ENCODE peak calls at places on chromosomes 2 and 18, in four cellular contexts. H is IMR-90, D is H9, T is H1. M is an unnamed sample.
A peak's percentile ranks its signal among the peaks of the same experiment; 100 is the strongest.

GRCh38 chr2:20560891-20561702 is 89.8 kb downstream of the HS1BP3 start:
- DNase-seq in H (no peak), D (no peak), T (no peak), M (no peak)

GRCh38 chr2:239475161-239476028 is 74.6 kb upstream of the HDAC4 start:
- DNase-seq in H (no peak), D (no peak), T (no peak), M (no peak)

GRCh38 chr2:2932189-2932588 is 445.4 kb downstream of the EIPR1 start:
- DNase-seq in H (no peak), D (no peak), T (no peak), M (no peak)

GRCh38 chr18:13375302-13376255 is 157.0 kb downstream of the LDLRAD4 start:
- DNase-seq in H (peak; percentile 91), D (no peak), T (no peak), M (peak; percentile 73)

GRCh38 chr2:209387389-209387788 is 36.5 kb upstream of the MAP2 start:
- DNase-seq in H (no peak), D (no peak), T (no peak), M (no peak)

GRCh38 chr2:85195956-85196355 is 62.8 kb downstream of the TCF7L1 start:
- DNase-seq in H (no peak), D (no peak), T (no peak), M (no peak)

GRCh38 chr2:65228249-65228750 is 669 bp downstream of the ACTR2 start:
- DNase-seq in H (peak; percentile 39), D (no peak), T (no peak), M (peak; percentile 66)

GRCh38 chr2:20224716-20225293 is at the start of gene SDC1:
- DNase-seq in H (peak; percentile 45), D (peak; percentile 76), T (peak; percentile 79), M (peak; percentile 80)

DNA sequence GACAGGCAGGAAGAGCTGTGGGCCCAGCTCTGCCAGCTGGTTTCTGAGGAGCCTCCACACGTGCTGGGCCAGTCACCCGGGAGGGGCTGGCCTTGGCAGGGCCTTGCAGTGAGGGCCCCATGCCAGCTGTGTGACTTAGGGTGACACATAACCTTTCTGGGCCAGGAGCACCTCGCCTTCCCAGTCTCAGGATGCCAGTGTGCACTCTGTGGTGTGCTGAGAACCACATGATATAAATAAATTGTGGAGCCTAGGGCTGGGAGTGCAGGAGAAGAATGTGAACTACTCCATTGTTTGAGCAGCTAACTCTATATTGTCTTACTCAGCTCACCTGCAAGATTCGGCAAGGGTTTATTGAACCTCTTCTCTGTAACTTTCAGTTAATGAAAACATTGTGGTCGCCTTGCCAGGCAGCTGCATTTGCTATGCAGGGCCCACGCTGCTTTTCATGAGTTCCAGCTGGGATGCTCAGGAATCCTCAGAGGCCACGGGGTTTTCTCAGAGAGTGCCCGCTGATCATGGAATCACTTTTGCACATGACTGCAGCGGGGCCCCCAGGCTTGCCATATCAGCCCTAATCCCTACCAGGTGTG is 222.3 kb downstream of the SH3RF3 start:
- DNase-seq in H (peak; percentile 87), D (no peak), T (peak; percentile 33), M (no peak)
- H4K5ac ChIP-seq in H (no peak overlapping the region), D (no peak overlapping the region), T (no peak overlapping the region), M (no peak overlapping the region)

DNA sequence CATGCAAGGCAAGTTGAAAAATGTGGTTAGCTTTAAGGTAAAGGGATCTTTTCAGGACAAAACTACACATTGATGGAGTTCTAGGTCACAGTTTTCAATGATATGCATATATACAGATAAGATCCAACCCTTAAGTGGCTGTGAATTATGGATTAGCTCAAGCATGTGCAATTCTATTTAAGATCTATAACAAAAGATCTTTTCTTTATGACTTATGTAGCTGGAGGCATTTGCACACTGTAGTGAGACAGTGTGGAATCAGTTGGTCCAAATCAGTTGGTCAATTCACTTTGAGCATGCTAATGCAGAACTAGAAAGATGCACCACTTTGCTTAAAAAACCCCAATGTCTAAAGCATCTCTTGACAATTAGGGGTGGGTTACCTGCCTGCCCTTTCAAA is 417.1 kb upstream of the ZEB2 start:
- DNase-seq in H (no peak), D (no peak), T (no peak), M (no peak)
- H4K5ac ChIP-seq in H (no peak overlapping the region), D (no peak overlapping the region), T (no peak overlapping the region), M (no peak overlapping the region)

GRCh38 chr2:4381049-4381448 is 677.7 kb downstream of the DCDC2C start:
- DNase-seq in H (no peak), D (peak; percentile 63), T (no peak), M (no peak)
- H4K5ac ChIP-seq in H (no peak overlapping the region), D (no peak overlapping the region), T (peak overlapping the region; percentile 71), M (no peak overlapping the region)

GRCh38 chr2:171013851-171014250 is 84.8 kb downstream of the GORASP2 start:
- DNase-seq in H (no peak), D (no peak), T (no peak), M (no peak)
- H4K5ac ChIP-seq in H (no peak overlapping the region), D (no peak overlapping the region), T (no peak overlapping the region), M (no peak overlapping the region)

GRCh38 chr2:45242161-45242741 is 233.0 kb upstream of the SIX2 start:
- DNase-seq in H (peak; percentile 37), D (no peak), T (no peak), M (no peak)

GRCh38 chr2:45244928-45245327 is 235.7 kb upstream of the SIX2 start:
- DNase-seq in H (peak; percentile 63), D (no peak), T (no peak), M (no peak)

GRCh38 chr2:45253151-45253550 is 243.9 kb upstream of the SIX2 start:
- DNase-seq in H (peak; percentile 51), D (no peak), T (no peak), M (no peak)

DNA sequence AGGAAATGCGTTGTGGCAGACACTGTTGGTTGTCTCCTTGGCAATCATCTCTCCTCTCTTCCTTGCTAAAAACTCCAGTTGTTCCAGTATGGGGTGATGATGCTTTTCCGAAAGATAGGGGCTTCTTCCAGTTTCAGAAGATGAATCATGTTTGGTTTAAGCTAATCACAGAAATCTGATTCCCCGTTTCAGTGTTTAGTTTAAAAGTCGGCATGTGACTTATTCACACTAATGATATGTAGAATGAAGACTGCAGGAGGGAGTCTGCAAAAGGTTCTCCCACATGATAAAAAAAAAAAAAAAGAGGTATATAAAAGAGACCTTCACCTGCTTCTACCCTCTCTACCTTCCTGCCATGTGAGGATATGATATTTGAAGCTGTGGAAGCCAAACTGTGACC is 239.0 kb upstream of the SIX2 start:
- DNase-seq in H (peak; percentile 76), D (no peak), T (no peak), M (no peak)
- H4K5ac ChIP-seq in H (no peak overlapping the region), D (no peak overlapping the region), T (no peak overlapping the region), M (no peak overlapping the region)

DNA sequence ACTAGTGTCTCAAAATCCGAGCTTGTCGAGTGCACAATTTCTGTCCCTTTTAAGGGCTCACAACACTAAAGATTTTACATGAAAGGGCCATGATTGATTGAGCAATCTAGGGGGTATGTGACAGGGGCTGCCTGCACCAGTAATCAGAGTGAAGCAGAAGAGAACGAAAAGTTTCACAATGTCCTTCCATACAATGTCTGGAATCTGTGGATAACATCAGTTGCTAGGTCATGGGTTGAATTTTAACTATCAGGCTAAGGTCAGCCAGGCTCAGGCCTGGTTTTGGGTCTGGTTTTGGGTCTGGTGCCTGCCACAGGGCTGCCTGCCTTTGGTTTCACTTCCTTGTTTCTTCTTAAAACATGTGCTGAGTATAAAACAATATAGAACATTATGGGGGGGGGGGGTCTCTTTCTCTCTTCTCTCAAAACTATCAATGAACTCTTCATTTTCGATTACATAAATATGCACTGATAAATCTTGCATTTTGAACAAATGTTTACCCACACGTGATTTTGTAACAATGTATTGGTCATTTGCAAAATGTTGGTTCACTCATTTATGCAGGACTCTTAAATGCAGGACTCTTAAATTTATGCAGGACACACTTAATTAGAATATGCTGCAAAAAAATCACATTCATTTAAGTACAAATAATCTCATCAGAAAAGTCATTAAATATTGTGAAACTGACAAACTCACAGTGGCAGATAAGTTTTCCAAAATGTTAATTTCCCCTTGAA is 290.6 kb upstream of the KYNU start:
- DNase-seq in H (no peak), D (no peak), T (no peak), M (no peak)
- H4K5ac ChIP-seq in H (no peak overlapping the region), D (no peak overlapping the region), T (no peak overlapping the region), M (no peak overlapping the region)

GRCh38 chr18:74569401-74569800 is 28.3 kb upstream of the ZNF407 start:
- DNase-seq in H (no peak), D (no peak), T (no peak), M (no peak)

GRCh38 chr18:74562775-74563174 is 28.5 kb downstream of the CNDP1 start:
- DNase-seq in H (no peak), D (no peak), T (no peak), M (no peak)

GRCh38 chr18:74567805-74568204 is 29.9 kb upstream of the ZNF407 start:
- DNase-seq in H (no peak), D (no peak), T (no peak), M (no peak)

GRCh38 chr18:74562080-74562725 is 27.9 kb downstream of the CNDP1 start:
- DNase-seq in H (no peak), D (no peak), T (no peak), M (peak; percentile 86)

GRCh38 chr18:74564012-74564411 is 29.7 kb downstream of the CNDP1 start:
- DNase-seq in H (no peak), D (no peak), T (no peak), M (no peak)
- H4K5ac ChIP-seq in H (no peak overlapping the region), D (no peak overlapping the region), T (no peak overlapping the region), M (no peak overlapping the region)

M was measured in mesendoderm.